ENCODE peak calls at places on chromosomes 3 and 15, in four cellular contexts. L is mesothelial cell of epicardium, P is epithelial cell of esophagus, X is HS-27A. R is an unnamed sample.
A peak's percentile ranks its signal among the peaks of the same experiment; 100 is the strongest.

GRCh38 chr3:194198938-194199337 is 63.0 kb downstream of the HES1 start:
- DNase-seq in L (no peak), P (no peak), X (no peak), R (no peak)

GRCh38 chr3:116112686-116113085 is 332.6 kb downstream of the LSAMP start:
- DNase-seq in L (no peak), P (peak; percentile 2), X (no peak), R (no peak)

GRCh38 chr15:100457201-100457600 is 71.5 kb downstream of the CERS3 start:
- DNase-seq in L (no peak), P (peak; percentile 26), X (peak; percentile 22), R (no peak)

GRCh38 chr3:51385621-51386091 is 565 bp downstream of the MANF start:
- DNase-seq in L (no peak), P (no peak), X (no peak), R (no peak)

GRCh38 chr15:70112018-70112395 is 14.3 kb upstream of the TLE3 start:
- DNase-seq in L (no peak), P (no peak), X (no peak), R (no peak)

GRCh38 chr15:45795487-45796069 is 160.7 kb downstream of the SQOR start:
- DNase-seq in L (no peak), P (peak; percentile 86), X (peak; percentile 9), R (peak; percentile 74)

GRCh38 chr15:78930577-78931388 is 14.1 kb downstream of the CTSH start:
- DNase-seq in L (no peak), P (peak; percentile 99), X (peak; percentile 66), R (peak; percentile 98)

GRCh38 chr3:29746163-29746562 is 465.3 kb downstream of the RBMS3 start:
- DNase-seq in L (no peak), P (peak; percentile 35), X (no peak), R (no peak)

GRCh38 chr3:76728411-76728810 is 311.5 kb upstream of the ROBO2 start:
- DNase-seq in L (no peak), P (no peak), X (no peak), R (peak; percentile 2)

GRCh38 chr3:141802316-141803077 is 39.3 kb downstream of the GRK7 start:
- DNase-seq in L (no peak), P (no peak), X (no peak), R (no peak)

R was measured in PC-3.